ENCODE peak calls at places on chromosome 12, in four cellular contexts. H is ureter, L is HS-5, Q is GM10248. C is an unnamed sample.

GRCh38 chr12:26746315-26746714 is 86.7 kb downstream of the ITPR2 start:
- DNase-seq in Q (peak), H (no peak), L (peak), C (no peak)

GRCh38 chr12:42474391-42474790 is 115.2 kb downstream of the PRICKLE1 start:
- DNase-seq in L (peak), Q (no peak), H (no peak), C (no peak)

GRCh38 chr12:89706551-89707348 is 1.9 kb downstream of the ATP2B1 start:
- DNase-seq in Q (peak), H (no peak), L (no peak), C (peak)

GRCh38 chr12:31362759-31363415 is 36.9 kb upstream of the SINHCAF start:
- DNase-seq in H (peak), L (no peak), Q (peak), C (peak)

GRCh38 chr12:114025935-114026334 is 59.8 kb upstream of the RBM19 start:
- DNase-seq in H (no peak), Q (no peak), L (no peak), C (no peak)

GRCh38 chr12:19941096-19941495 is 427.2 kb upstream of the PDE3A start:
- DNase-seq in H (no peak), Q (no peak), L (no peak), C (no peak)

GRCh38 chr12:107349839-107350238 is 256.5 kb upstream of the CRY1 start:
- DNase-seq in Q (no peak), H (no peak), L (no peak), C (no peak)

GRCh38 chr12:96907681-96908163 is 665 bp downstream of the NEDD1 start:
- DNase-seq in Q (peak), L (no peak), H (no peak), C (peak)

GRCh38 chr12:6925543-6926279 is 2.0 kb upstream of the ATN1 start:
- DNase-seq in H (peak), Q (no peak), L (peak), C (no peak)

GRCh38 chr12:124730455-124730932 is 133.2 kb downstream of the SCARB1 start:
- DNase-seq in H (no peak), L (no peak), Q (no peak), C (no peak)

GRCh38 chr12:2170376-2170775 is 117.6 kb downstream of the CACNA1C start:
- DNase-seq in H (no peak), L (no peak), Q (no peak), C (no peak)

GRCh38 chr12:131313635-131314034 is 359.9 kb downstream of the ADGRD1 start:
- DNase-seq in L (no peak), H (no peak), Q (no peak), C (no peak)

GRCh38 chr12:73935817-73936216 is 601.8 kb upstream of the ATXN7L3B start:
- DNase-seq in Q (no peak), L (no peak), H (no peak), C (peak)

GRCh38 chr12:8887285-8887715 is 27.0 kb upstream of the PHC1 start:
- DNase-seq in L (peak), Q (no peak), H (no peak), C (no peak)

GRCh38 chr12:69534389-69534822 is 50.9 kb upstream of the CCT2 start:
- DNase-seq in Q (peak), H (peak), L (peak), C (peak)

C was measured in NAMALWA.